ENCODE peak calls at places on chromosomes 7 and 10, in four cellular contexts. W is CD8-positive, alpha-beta T cell; J is GM23248; Z is Peyer's patch. K is an unnamed sample.

GRCh38 chr10:13371879-13372470 is 23.9 kb upstream of the SEPHS1 start:
- DNase-seq in J (peak; percentile 84), Z (peak; percentile 33), W (peak; percentile 62), K (peak; percentile 75)

GRCh38 chr7:7428806-7429205 is 106.9 kb downstream of the COL28A1 start:
- DNase-seq in Z (no peak), W (no peak), J (peak; percentile 62), K (no peak)

GRCh38 chr7:27804139-27804538 is 64.2 kb downstream of the TAX1BP1 start:
- DNase-seq in J (peak; percentile 43), Z (no peak), W (no peak), K (no peak)

GRCh38 chr7:103150192-103150591 is 1.3 kb upstream of the NAPEPLD start:
- DNase-seq in W (no peak), Z (no peak), J (no peak), K (peak; percentile 57)

GRCh38 chr7:14233026-14233897 is 243.8 kb upstream of the ETV1 start:
- DNase-seq in W (no peak), J (peak; percentile 76), Z (no peak), K (no peak)

GRCh38 chr7:19852192-19852591 is 78.8 kb upstream of the TMEM196 start:
- DNase-seq in W (no peak), J (no peak), Z (no peak), K (no peak)

GRCh38 chr10:112955736-112956421 is 5.8 kb downstream of the TCF7L2 start:
- DNase-seq in J (peak; percentile 86), W (no peak), Z (no peak), K (no peak)

GRCh38 chr10:77315511-77316129 is 322.0 kb downstream of the KCNMA1 start:
- DNase-seq in W (no peak), J (no peak), Z (no peak), K (no peak)

GRCh38 chr7:83579740-83580139 is 69.2 kb downstream of the SEMA3E start:
- DNase-seq in W (no peak), Z (no peak), J (peak; percentile 47), K (no peak)

GRCh38 chr7:74480861-74481417 is 27.2 kb downstream of the GTF2IRD1 start:
- DNase-seq in Z (no peak), W (no peak), J (peak; percentile 81), K (no peak)

GRCh38 chr7:134954197-134955082 is 31.9 kb upstream of the AGBL3 start:
- DNase-seq in W (no peak), J (peak; percentile 67), Z (no peak), K (no peak)

GRCh38 chr7:146655928-146656797 is 539.6 kb downstream of the CNTNAP2 start:
- DNase-seq in Z (no peak), W (no peak), J (no peak), K (no peak)

GRCh38 chr7:149725426-149725821 is 48.0 kb downstream of the ZNF467 start:
- DNase-seq in J (no peak), Z (no peak), W (no peak), K (no peak)

GRCh38 chr10:23512355-23513058 is 73.6 kb downstream of the OTUD1 start:
- DNase-seq in Z (no peak), W (no peak), J (peak; percentile 81), K (peak; percentile 36)

GRCh38 chr7:152669758-152670157 is 6.2 kb downstream of the XRCC2 start:
- DNase-seq in Z (no peak), W (no peak), J (no peak), K (no peak)

GRCh38 chr10:6838118-6838517 is 258.0 kb upstream of the PRKCQ start:
- DNase-seq in J (no peak), Z (no peak), W (no peak), K (no peak)

GRCh38 chr10:43131256-43131655 is 7.0 kb upstream of the CSGALNACT2 start:
- DNase-seq in J (no peak), W (no peak), Z (no peak), K (no peak)

GRCh38 chr10:122126763-122127659 is 138.0 kb downstream of the TACC2 start:
- DNase-seq in Z (no peak), W (no peak), J (peak; percentile 94), K (peak; percentile 76)

GRCh38 chr10:99619851-99620712 is at the start of gene SLC25A28:
- DNase-seq in J (peak; percentile 100), W (peak; percentile 91), Z (peak; percentile 94), K (peak; percentile 94)

GRCh38 chr7:116734736-116735135 is 62.7 kb downstream of the MET start:
- DNase-seq in J (no peak), Z (no peak), W (no peak), K (no peak)

GRCh38 chr7:116731019-116731388 is 59.0 kb downstream of the MET start:
- DNase-seq in J (no peak), W (no peak), Z (no peak), K (no peak)

GRCh38 chr7:116731737-116732335 is 59.8 kb downstream of the MET start:
- DNase-seq in J (no peak), W (no peak), Z (no peak), K (no peak)

GRCh38 chr7:116733924-116734591 is 62.1 kb downstream of the MET start:
- DNase-seq in Z (no peak), J (no peak), W (no peak), K (no peak)

DNA sequence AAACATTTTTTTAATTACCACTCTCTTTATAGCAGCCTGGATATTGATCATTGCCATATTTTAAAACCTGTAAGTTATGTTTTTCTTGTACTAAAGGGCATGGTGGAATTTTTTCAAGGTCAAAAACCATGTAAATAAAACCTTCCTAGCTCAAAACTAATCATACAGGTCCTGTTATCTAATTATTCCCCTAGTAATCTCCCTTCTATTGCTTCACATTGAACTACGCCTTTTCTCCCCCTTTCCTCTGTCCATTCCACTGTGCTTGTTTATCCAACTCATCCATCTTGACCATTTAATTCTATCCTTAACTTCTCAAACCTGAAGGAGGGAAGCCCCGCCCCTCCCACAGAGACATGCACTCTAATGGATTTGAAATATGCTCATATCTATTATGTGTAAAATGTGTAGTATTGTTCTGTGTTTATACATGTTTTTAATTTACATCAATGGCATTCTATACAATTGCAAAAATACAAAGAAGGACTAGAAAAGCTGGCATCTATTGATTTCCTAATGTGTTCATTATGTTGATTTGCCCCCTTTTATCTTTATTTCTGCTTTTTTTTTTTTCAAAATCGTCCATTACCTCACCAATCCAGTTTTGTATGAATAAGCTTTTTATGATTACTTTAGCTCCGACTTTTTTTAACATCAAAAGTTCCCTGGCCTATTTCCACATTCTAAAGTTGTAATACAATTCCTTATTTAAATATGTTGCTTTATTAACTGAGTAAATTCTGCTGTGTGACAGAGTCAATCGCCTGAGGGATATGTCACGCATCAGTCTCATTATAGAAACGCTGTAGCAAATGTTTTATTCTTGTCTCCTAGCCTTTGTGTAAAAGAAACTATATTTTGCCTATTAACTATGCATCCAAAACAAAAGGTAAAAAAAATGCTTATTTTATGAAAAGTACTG is 61.1 kb downstream of the MET start:
- DNase-seq in Z (no peak), J (no peak), W (no peak), K (no peak)
- H3K27ac ChIP-seq in Z (no peak overlapping the region), J (no peak overlapping the region), W (no peak overlapping the region), K (no peak overlapping the region)

GRCh38 chr10:44467090-44467489 is 82.2 kb upstream of the CXCL12 start:
- DNase-seq in W (no peak), J (no peak), Z (no peak), K (no peak)
- H3K27ac ChIP-seq in W (no peak overlapping the region), J (no peak overlapping the region), Z (no peak overlapping the region), K (no peak overlapping the region)

GRCh38 chr10:110212119-110213006 is 5.0 kb downstream of the MXI1 start:
- DNase-seq in W (peak; percentile 54), Z (peak; percentile 71), J (peak; percentile 33), K (peak; percentile 77)
- H3K27ac ChIP-seq in W (peak overlapping the region; percentile 90), Z (peak overlapping the region; percentile 93), J (peak overlapping the region; percentile 88), K (peak overlapping the region; percentile 97)

GRCh38 chr7:98993024-98993897 is 114.9 kb downstream of the TRRAP start:
- DNase-seq in W (no peak), Z (no peak), J (no peak), K (peak; percentile 10)
- H3K27ac ChIP-seq in W (no peak overlapping the region), Z (no peak overlapping the region), J (no peak overlapping the region), K (no peak overlapping the region)

GRCh38 chr10:114426476-114426875 is 22.2 kb upstream of the AFAP1L2 start:
- DNase-seq in J (no peak), W (no peak), Z (no peak), K (no peak)
- H3K27ac ChIP-seq in J (no peak overlapping the region), W (no peak overlapping the region), Z (no peak overlapping the region), K (no peak overlapping the region)

DNA sequence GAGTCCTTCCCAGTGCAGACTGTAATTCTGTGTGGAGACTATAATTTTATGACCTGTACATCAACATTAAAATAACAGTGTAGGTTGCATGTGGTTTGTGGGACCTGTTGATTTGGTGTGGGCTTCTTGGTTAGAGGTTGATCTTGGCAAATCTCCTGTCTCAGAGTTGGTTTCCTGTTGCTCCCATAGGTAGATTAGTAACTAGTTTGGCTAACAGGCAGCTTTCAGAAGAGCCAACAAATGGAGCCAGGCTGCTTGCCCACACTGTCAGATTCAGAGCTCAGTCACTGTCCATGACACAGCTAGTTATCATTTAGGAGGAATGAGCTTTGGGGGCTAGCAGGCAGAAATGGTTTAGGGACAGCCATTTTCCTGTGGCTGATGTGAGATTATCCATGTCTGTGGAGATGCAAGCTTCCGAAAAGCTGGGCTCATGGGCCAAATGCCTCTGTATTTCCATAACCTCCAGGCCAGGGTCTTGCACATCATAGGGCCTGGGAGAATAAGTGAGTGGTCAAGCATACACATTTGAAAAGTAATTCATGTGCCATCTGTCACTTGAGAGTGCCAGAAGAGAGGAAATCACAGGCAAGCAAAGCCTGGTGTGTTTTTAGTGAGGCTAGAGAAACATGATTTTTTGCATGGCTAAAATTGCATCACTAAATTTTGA is 33.4 kb downstream of the CCM2 start:
- DNase-seq in Z (no peak), J (peak; percentile 87), W (peak; percentile 20), K (no peak)
- H3K27ac ChIP-seq in Z (no peak overlapping the region), J (peak overlapping the region; percentile 79), W (peak overlapping the region; percentile 11), K (no peak overlapping the region)